ENCODE peak calls at places on chromosome 12, in eight cellular contexts. O, C, D, A, B, Q, E and M are unnamed samples.

GRCh38 chr12:53044052-53044581 is 5.7 kb upstream of the TNS2 start:
- DNase-seq in O (no peak), C (no peak), D (no peak), A (no peak), B (no peak), Q (peak; percentile 40), E (no peak), M (no peak)

GRCh38 chr12:195191-195590 is 18.8 kb downstream of the SLC6A12 start:
- DNase-seq in O (no peak), C (no peak), D (no peak), A (no peak), B (no peak), Q (no peak), E (no peak), M (no peak)

GRCh38 chr12:49706351-49707126 is 666 bp downstream of the FMNL3 start:
- DNase-seq in O (peak; percentile 56), C (no peak), D (no peak), A (peak; percentile 17), B (peak; percentile 43), Q (peak; percentile 44), E (no peak), M (no peak)

GRCh38 chr12:127241056-127241830 is 1025.7 kb upstream of the TMEM132C start:
- DNase-seq in O (no peak), C (no peak), D (no peak), A (no peak), B (no peak), Q (peak; percentile 25), E (no peak), M (no peak)

GRCh38 chr12:106284294-106285105 is 18.0 kb upstream of the TCP11L2 start:
- DNase-seq in O (no peak), C (no peak), D (no peak), A (no peak), B (no peak), Q (no peak), E (no peak), M (no peak)

GRCh38 chr12:20426191-20426590 is 57.9 kb downstream of the PDE3A start:
- DNase-seq in O (no peak), C (no peak), D (no peak), A (peak; percentile 21), B (no peak), Q (peak; percentile 81), E (no peak), M (no peak)

GRCh38 chr12:32309811-32310755 is 89.3 kb upstream of the FGD4 start:
- DNase-seq in O (no peak), C (no peak), D (no peak), A (no peak), B (no peak), Q (peak; percentile 37), E (no peak), M (no peak)

GRCh38 chr12:91194500-91194899 is 11.9 kb upstream of the DCN start:
- DNase-seq in O (no peak), C (no peak), D (no peak), A (no peak), B (no peak), Q (peak; percentile 60), E (no peak), M (no peak)

GRCh38 chr12:43789941-43790340 is 16.2 kb downstream of the TWF1 start:
- DNase-seq in O (no peak), C (no peak), D (no peak), A (peak; percentile 18), B (no peak), Q (peak; percentile 19), E (no peak), M (no peak)

GRCh38 chr12:54038760-54039414 is 6.0 kb downstream of the HOXC5 start:
- DNase-seq in O (peak; percentile 25), C (no peak), D (no peak), A (peak; percentile 80), B (no peak), Q (no peak), E (no peak), M (no peak)

GRCh38 chr12:131091413-131091975 is 137.8 kb downstream of the ADGRD1 start:
- DNase-seq in O (no peak), C (no peak), D (no peak), A (no peak), B (no peak), Q (no peak), E (no peak), M (peak; percentile 71)

GRCh38 chr12:92224685-92225331 is 79.2 kb upstream of the BTG1 start:
- DNase-seq in O (no peak), C (no peak), D (peak; percentile 16), A (no peak), B (no peak), Q (peak; percentile 23), E (no peak), M (no peak)

GRCh38 chr12:53352331-53353258 is 16.4 kb upstream of the SP7 start:
- DNase-seq in O (peak; percentile 80), C (peak; percentile 86), D (peak; percentile 68), A (peak; percentile 89), B (peak; percentile 86), Q (peak; percentile 92), E (peak; percentile 48), M (peak; percentile 84)

GRCh38 chr12:2337031-2338010 is 284.5 kb downstream of the CACNA1C start:
- DNase-seq in O (no peak), C (no peak), D (no peak), A (no peak), B (no peak), Q (no peak), E (no peak), M (no peak)

GRCh38 chr12:45183263-45183662 is 32.6 kb upstream of the ANO6 start:
- DNase-seq in O (no peak), C (no peak), D (no peak), A (no peak), B (no peak), Q (peak; percentile 46), E (no peak), M (no peak)

GRCh38 chr12:109797905-109798669 is 35.1 kb downstream of the TRPV4 start:
- DNase-seq in O (no peak), C (no peak), D (no peak), A (no peak), B (no peak), Q (no peak), E (no peak), M (no peak)
- TF ChIP-seq CTCF in O (no peak), C (peak; percentile 60), D (peak; percentile 9), A (no peak), B (no peak), Q (peak; percentile 28), E (peak; percentile 21), M (no peak)

GRCh38 chr12:27970391-27970980 is 2.0 kb downstream of the PTHLH start:
- DNase-seq in O (peak; percentile 61), C (no peak), D (no peak), A (peak; percentile 23), B (no peak), Q (peak; percentile 60), E (no peak), M (peak; percentile 61)

GRCh38 chr12:27969011-27969900 is 3.3 kb downstream of the PTHLH start:
- DNase-seq in O (peak; percentile 57), C (no peak), D (no peak), A (peak; percentile 23), B (no peak), Q (peak; percentile 29), E (no peak), M (peak; percentile 29)

GRCh38 chr12:27970981-27971489 is 1.5 kb downstream of the PTHLH start:
- DNase-seq in O (peak; percentile 26), C (no peak), D (no peak), A (no peak), B (no peak), Q (no peak), E (no peak), M (peak; percentile 17)

GRCh38 chr12:27971606-27972005 is 927 bp downstream of the PTHLH start:
- DNase-seq in O (no peak), C (no peak), D (no peak), A (no peak), B (no peak), Q (no peak), E (no peak), M (no peak)

DNA sequence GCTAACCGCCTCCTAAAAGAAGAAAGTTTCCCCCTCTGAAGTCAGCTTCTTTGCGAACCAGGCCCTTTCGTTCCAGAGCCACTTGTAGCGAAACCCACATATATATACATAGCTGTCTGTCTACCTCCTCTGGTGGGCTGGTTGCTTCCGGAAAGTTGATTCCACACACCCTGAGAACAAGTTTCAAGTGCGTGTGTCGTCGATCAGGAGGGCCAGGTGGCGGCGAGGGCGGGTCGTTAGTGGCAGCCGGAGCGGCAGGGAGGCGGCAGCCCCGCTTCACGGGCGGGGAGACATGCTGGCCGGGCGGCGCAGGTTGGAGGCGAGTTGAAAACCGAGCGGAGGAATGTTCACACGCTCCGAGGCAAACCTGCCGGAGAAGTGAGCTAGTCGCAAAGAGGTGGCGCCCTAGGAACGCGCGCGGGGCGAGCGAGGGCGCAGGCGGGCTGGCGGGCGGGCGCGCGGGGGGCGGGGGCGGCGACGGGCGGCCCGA is 2.6 kb downstream of the PTHLH start:
- DNase-seq in O (peak; percentile 78), C (peak; percentile 45), D (no peak), A (peak; percentile 73), B (no peak), Q (peak; percentile 59), E (no peak), M (peak; percentile 79)
- TF ChIP-seq CTCF in O (no peak), C (peak; percentile 14), D (no peak), A (peak; percentile 22), B (no peak), Q (no peak), E (peak; percentile 24), M (peak; percentile 38)

DNA sequence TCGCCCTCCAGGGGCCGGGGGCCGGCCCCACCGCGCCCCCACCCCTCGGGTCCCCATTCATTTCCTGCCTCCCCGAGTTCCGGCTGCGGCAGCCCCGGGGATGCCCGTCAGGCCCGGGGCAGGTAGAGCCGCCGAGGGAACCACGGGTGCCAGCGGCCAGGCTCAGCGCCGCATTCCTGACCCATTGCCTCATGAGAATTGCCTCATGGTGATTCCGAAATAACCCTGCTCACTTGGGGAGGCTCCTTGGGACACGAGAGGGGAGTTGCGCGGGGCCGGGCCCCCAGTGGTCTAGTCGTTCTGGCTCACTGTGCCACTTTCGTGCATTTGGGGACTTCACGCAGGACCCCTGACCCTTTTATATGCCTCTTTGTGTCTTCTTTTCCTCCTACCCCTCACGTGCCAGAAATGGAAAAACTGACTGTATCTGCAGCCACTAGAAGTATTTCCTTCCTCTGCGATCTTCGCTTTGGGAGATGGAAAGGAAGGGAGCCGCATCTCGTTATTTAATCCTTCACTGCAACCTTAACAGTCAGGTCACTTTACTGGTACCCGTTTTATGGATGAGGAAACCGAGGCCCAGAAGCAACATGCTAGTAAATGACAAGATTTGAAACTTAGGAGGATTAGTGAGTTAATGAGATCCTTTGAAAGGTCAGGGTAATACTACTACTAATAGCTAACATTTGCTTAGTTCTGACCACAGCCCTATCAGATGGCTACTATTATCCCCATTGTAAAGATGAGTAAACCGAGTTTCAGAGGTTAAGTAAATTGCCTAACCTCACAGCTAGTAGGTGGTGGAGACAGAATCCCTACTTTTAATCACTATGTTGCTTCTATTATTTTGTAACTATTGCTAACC is 754 bp downstream of the PTPN11 start:
- DNase-seq in O (peak; percentile 51), C (no peak), D (peak; percentile 50), A (peak; percentile 81), B (peak; percentile 51), Q (peak; percentile 87), E (peak; percentile 46), M (peak; percentile 36)
- TF ChIP-seq CTCF in O (no peak), C (peak; percentile 5), D (no peak), A (no peak), B (peak; percentile 48), Q (no peak), E (no peak), M (no peak)

DNA sequence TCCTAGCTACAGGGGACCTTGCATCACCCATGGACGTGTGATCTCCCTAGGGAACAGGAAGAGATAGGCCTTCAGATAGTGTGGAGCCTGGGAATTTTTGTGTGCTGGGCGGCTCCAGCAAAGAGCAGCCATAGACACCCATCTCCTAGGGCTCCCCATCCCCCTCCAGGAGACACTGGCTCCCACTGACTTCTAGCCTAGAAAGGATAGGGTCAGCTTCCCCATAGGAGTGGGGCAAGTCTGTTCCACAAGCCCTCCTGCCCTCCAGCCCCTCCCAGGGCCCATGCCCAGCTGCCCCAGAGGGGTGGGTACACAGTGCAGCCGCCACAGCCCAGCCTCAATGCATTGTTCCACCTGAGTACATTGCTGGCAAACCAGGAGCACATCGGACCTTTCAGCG is 16.5 kb upstream of the LALBA start:
- DNase-seq in O (no peak), C (no peak), D (no peak), A (no peak), B (no peak), Q (no peak), E (no peak), M (no peak)
- TF ChIP-seq CTCF in O (no peak), C (no peak), D (no peak), A (no peak), B (no peak), Q (no peak), E (no peak), M (no peak)